ENCODE peak calls at places on chromosomes 12 and 14, in five cellular contexts. One of them, this sample, is unnamed.

GRCh38 chr12:34396861-34397590 is 374.7 kb downstream of the ALG10 start:
- DNase-seq in right lobe of liver: peak
- DNase-seq in sigmoid colon: peak
- DNase-seq in adrenal gland: peak
- DNase-seq in A549: no peak
- DNase-seq in this sample: peak

GRCh38 chr12:27297576-27297975 is 35.1 kb upstream of the BMAL2 start:
- DNase-seq in A549: no peak
- DNase-seq in right lobe of liver: no peak
- DNase-seq in sigmoid colon: no peak
- DNase-seq in adrenal gland: no peak
- DNase-seq in this sample: no peak

GRCh38 chr12:13100882-13101769 is 2.3 kb downstream of the GSG1 start:
- DNase-seq in sigmoid colon: peak
- DNase-seq in right lobe of liver: peak
- DNase-seq in adrenal gland: peak
- DNase-seq in A549: peak
- DNase-seq in this sample: peak

GRCh38 chr14:77158175-77158908 is 16.8 kb upstream of the ZDHHC22 start:
- DNase-seq in A549: no peak
- DNase-seq in sigmoid colon: peak
- DNase-seq in adrenal gland: peak
- DNase-seq in right lobe of liver: no peak
- DNase-seq in this sample: peak

GRCh38 chr12:107541001-107541400 is 144.6 kb upstream of the PWP1 start:
- DNase-seq in A549: no peak
- DNase-seq in adrenal gland: no peak
- DNase-seq in right lobe of liver: no peak
- DNase-seq in sigmoid colon: no peak
- DNase-seq in this sample: no peak

GRCh38 chr12:75790219-75790618 is 241.4 kb downstream of the PHLDA1 start:
- DNase-seq in adrenal gland: no peak
- DNase-seq in A549: no peak
- DNase-seq in sigmoid colon: no peak
- DNase-seq in right lobe of liver: no peak
- DNase-seq in this sample: no peak

GRCh38 chr12:72390146-72390545 is 118.0 kb downstream of the TRHDE start:
- DNase-seq in A549: no peak
- DNase-seq in adrenal gland: no peak
- DNase-seq in right lobe of liver: no peak
- DNase-seq in sigmoid colon: no peak
- DNase-seq in this sample: no peak

GRCh38 chr12:109625131-109625559 is 51.6 kb downstream of the MVK start:
- DNase-seq in A549: peak
- DNase-seq in sigmoid colon: no peak
- DNase-seq in adrenal gland: peak
- DNase-seq in right lobe of liver: no peak
- DNase-seq in this sample: peak

GRCh38 chr12:90611891-90612290 is 343.1 kb downstream of the CCER1 start:
- DNase-seq in right lobe of liver: no peak
- DNase-seq in sigmoid colon: no peak
- DNase-seq in A549: no peak
- DNase-seq in adrenal gland: no peak
- DNase-seq in this sample: no peak

GRCh38 chr14:50357124-50357523 is 39.6 kb downstream of the CDKL1 start:
- DNase-seq in sigmoid colon: no peak
- DNase-seq in right lobe of liver: no peak
- DNase-seq in A549: no peak
- DNase-seq in adrenal gland: no peak
- DNase-seq in this sample: no peak

GRCh38 chr12:115920395-115921183 is 356.9 kb downstream of the MED13L start:
- DNase-seq in adrenal gland: no peak
- DNase-seq in A549: no peak
- DNase-seq in right lobe of liver: no peak
- DNase-seq in sigmoid colon: no peak
- DNase-seq in this sample: no peak

GRCh38 chr14:103711516-103712431 is 3.5 kb downstream of the XRCC3 start:
- DNase-seq in sigmoid colon: peak
- DNase-seq in A549: no peak
- DNase-seq in adrenal gland: no peak
- DNase-seq in right lobe of liver: no peak
- DNase-seq in this sample: peak

GRCh38 chr12:122687091-122687490 is 16.1 kb downstream of the HCAR2 start:
- DNase-seq in A549: no peak
- DNase-seq in right lobe of liver: no peak
- DNase-seq in sigmoid colon: no peak
- DNase-seq in adrenal gland: no peak
- DNase-seq in this sample: no peak

GRCh38 chr14:20723458-20723857 is 22.2 kb upstream of the EDDM3A start:
- DNase-seq in A549: no peak
- DNase-seq in right lobe of liver: no peak
- DNase-seq in adrenal gland: no peak
- DNase-seq in sigmoid colon: no peak
- DNase-seq in this sample: no peak

GRCh38 chr14:57837267-57837666 is 28.6 kb downstream of the SLC35F4 start:
- DNase-seq in A549: no peak
- DNase-seq in right lobe of liver: no peak
- DNase-seq in adrenal gland: no peak
- DNase-seq in sigmoid colon: no peak
- DNase-seq in this sample: no peak

GRCh38 chr12:52798671-52799497 is 3.0 kb upstream of the KRT3 start:
- DNase-seq in A549: peak
- DNase-seq in right lobe of liver: no peak
- DNase-seq in adrenal gland: no peak
- DNase-seq in sigmoid colon: no peak
- DNase-seq in this sample: no peak

GRCh38 chr12:46470039-46470627 is 97.6 kb upstream of the SLC38A2 start:
- DNase-seq in sigmoid colon: no peak
- DNase-seq in right lobe of liver: no peak
- DNase-seq in A549: no peak
- DNase-seq in adrenal gland: no peak
- DNase-seq in this sample: no peak

GRCh38 chr14:68190032-68190431 is 370.5 kb downstream of the RAD51B start:
- DNase-seq in A549: no peak
- DNase-seq in sigmoid colon: no peak
- DNase-seq in adrenal gland: no peak
- DNase-seq in right lobe of liver: no peak
- DNase-seq in this sample: no peak

GRCh38 chr14:67567654-67568053 is 32.4 kb downstream of the PIGH start:
- DNase-seq in adrenal gland: peak
- DNase-seq in sigmoid colon: peak
- DNase-seq in A549: no peak
- DNase-seq in right lobe of liver: no peak
- DNase-seq in this sample: no peak

GRCh38 chr14:70646705-70647104 is 5.0 kb downstream of the TTC9 start:
- DNase-seq in right lobe of liver: no peak
- DNase-seq in sigmoid colon: no peak
- DNase-seq in A549: no peak
- DNase-seq in adrenal gland: no peak
- DNase-seq in this sample: no peak

GRCh38 chr14:60188696-60189095 is 23.5 kb upstream of the DHRS7 start:
- DNase-seq in right lobe of liver: no peak
- DNase-seq in A549: no peak
- DNase-seq in adrenal gland: no peak
- DNase-seq in sigmoid colon: no peak
- DNase-seq in this sample: no peak

GRCh38 chr12:79934309-79935020 is 432 bp downstream of the PPP1R12A start:
- DNase-seq in adrenal gland: no peak
- DNase-seq in A549: peak
- DNase-seq in right lobe of liver: peak
- DNase-seq in sigmoid colon: peak
- DNase-seq in this sample: peak

GRCh38 chr14:62947291-62947690 is 98.0 kb downstream of the KCNH5 start:
- DNase-seq in A549: no peak
- DNase-seq in adrenal gland: no peak
- DNase-seq in right lobe of liver: no peak
- DNase-seq in sigmoid colon: no peak
- DNase-seq in this sample: no peak

GRCh38 chr14:64082837-64083236 is 211.3 kb downstream of the ESR2 start:
- DNase-seq in sigmoid colon: no peak
- DNase-seq in A549: no peak
- DNase-seq in adrenal gland: no peak
- DNase-seq in right lobe of liver: no peak
- DNase-seq in this sample: no peak

GRCh38 chr14:50260511-50260910 is 29.1 kb upstream of the SOS2 start:
- DNase-seq in right lobe of liver: no peak
- DNase-seq in sigmoid colon: no peak
- DNase-seq in A549: no peak
- DNase-seq in adrenal gland: no peak
- DNase-seq in this sample: no peak

GRCh38 chr14:101249676-101250036 is 311.6 kb upstream of the DIO3 start:
- DNase-seq in sigmoid colon: no peak
- DNase-seq in A549: no peak
- DNase-seq in adrenal gland: no peak
- DNase-seq in right lobe of liver: no peak
- DNase-seq in this sample: peak

GRCh38 chr14:101248056-101248725 is 313.1 kb upstream of the DIO3 start:
- DNase-seq in sigmoid colon: no peak
- DNase-seq in right lobe of liver: no peak
- DNase-seq in A549: no peak
- DNase-seq in adrenal gland: no peak
- DNase-seq in this sample: peak

GRCh38 chr14:101250336-101250947 is 310.9 kb upstream of the DIO3 start:
- DNase-seq in A549: no peak
- DNase-seq in sigmoid colon: no peak
- DNase-seq in adrenal gland: no peak
- DNase-seq in right lobe of liver: no peak
- DNase-seq in this sample: peak

GRCh38 chr14:101248840-101249675 is 312.2 kb upstream of the DIO3 start:
- DNase-seq in right lobe of liver: no peak
- DNase-seq in A549: no peak
- DNase-seq in adrenal gland: no peak
- DNase-seq in sigmoid colon: no peak
- DNase-seq in this sample: no peak

GRCh38 chr14:101246894-101247853 is 314.1 kb upstream of the DIO3 start:
- DNase-seq in A549: no peak
- DNase-seq in right lobe of liver: no peak
- DNase-seq in adrenal gland: peak
- DNase-seq in sigmoid colon: no peak
- DNase-seq in this sample: peak
- TF ChIP-seq POLR2A in A549: no peak
- TF ChIP-seq POLR2A in right lobe of liver: no peak
- TF ChIP-seq POLR2A in adrenal gland: no peak
- TF ChIP-seq POLR2A in sigmoid colon: no peak
- TF ChIP-seq POLR2A in this sample: no peak

DNA sequence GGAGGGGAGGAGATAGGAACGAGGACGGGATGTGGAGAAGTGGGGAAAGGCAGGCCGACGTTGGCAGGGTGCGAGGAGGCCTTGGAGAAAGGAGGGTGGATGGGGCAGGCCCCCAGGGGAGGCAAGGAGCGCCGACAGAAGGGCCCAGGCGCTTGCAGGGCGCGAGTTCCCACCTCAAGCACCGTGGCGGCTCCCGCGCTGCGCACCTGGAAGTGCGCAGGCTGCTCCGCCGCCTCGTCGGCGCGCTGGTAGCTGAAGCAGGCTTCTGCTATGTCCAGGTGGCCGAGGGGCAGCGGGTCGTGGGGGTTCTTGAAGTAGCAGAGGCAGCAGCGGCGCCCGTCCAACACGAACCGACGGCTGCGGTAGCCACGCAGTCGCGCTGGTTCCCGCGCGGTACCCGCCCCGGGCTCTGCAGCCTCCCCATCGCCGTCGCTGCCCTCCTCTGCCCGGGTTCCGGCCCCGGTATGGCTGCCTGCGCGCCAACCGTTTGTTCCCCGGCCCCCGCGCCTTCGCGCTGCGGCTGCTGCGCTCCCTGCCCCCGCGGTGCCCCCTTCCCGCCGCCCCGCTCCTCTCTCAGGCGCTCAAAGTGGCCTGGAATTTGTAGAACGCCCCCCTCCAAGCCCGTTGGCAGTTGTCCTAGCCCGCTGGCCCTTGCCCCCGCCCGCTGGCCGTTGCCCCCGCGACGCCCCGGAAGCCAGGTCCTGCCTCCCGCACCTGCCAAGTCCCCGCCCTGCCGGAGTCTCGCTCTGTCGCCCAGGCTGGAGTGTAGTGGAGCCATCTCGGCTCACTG is 1.1 kb upstream of the ACTR6 start:
- DNase-seq in adrenal gland: peak
- DNase-seq in sigmoid colon: peak
- DNase-seq in right lobe of liver: peak
- DNase-seq in A549: peak
- DNase-seq in this sample: peak
- TF ChIP-seq POLR2A in adrenal gland: no peak
- TF ChIP-seq POLR2A in sigmoid colon: no peak
- TF ChIP-seq POLR2A in right lobe of liver: no peak
- TF ChIP-seq POLR2A in A549: no peak
- TF ChIP-seq POLR2A in this sample: no peak

GRCh38 chr12:1795785-1796514 is 24.4 kb upstream of the LRTM2 start:
- DNase-seq in A549: peak
- DNase-seq in right lobe of liver: peak
- DNase-seq in sigmoid colon: peak
- DNase-seq in adrenal gland: peak
- DNase-seq in this sample: peak

GRCh38 chr12:1797991-1798733 is 22.2 kb upstream of the LRTM2 start:
- DNase-seq in sigmoid colon: peak
- DNase-seq in right lobe of liver: no peak
- DNase-seq in A549: no peak
- DNase-seq in adrenal gland: peak
- DNase-seq in this sample: peak

GRCh38 chr12:1798734-1799067 is 21.7 kb upstream of the LRTM2 start:
- DNase-seq in right lobe of liver: no peak
- DNase-seq in A549: no peak
- DNase-seq in adrenal gland: peak
- DNase-seq in sigmoid colon: no peak
- DNase-seq in this sample: no peak

GRCh38 chr12:1796515-1797010 is 23.8 kb upstream of the LRTM2 start:
- DNase-seq in A549: no peak
- DNase-seq in right lobe of liver: no peak
- DNase-seq in adrenal gland: peak
- DNase-seq in sigmoid colon: no peak
- DNase-seq in this sample: peak

GRCh38 chr12:1797011-1797901 is 23.1 kb upstream of the LRTM2 start:
- DNase-seq in A549: no peak
- DNase-seq in sigmoid colon: peak
- DNase-seq in right lobe of liver: peak
- DNase-seq in adrenal gland: peak
- DNase-seq in this sample: peak
- TF ChIP-seq POLR2A in A549: no peak
- TF ChIP-seq POLR2A in sigmoid colon: peak
- TF ChIP-seq POLR2A in right lobe of liver: peak
- TF ChIP-seq POLR2A in adrenal gland: no peak
- TF ChIP-seq POLR2A in this sample: peak

GRCh38 chr12:25960176-25960575 is 1.7 kb downstream of the RASSF8 start:
- DNase-seq in sigmoid colon: peak
- DNase-seq in adrenal gland: peak
- DNase-seq in A549: peak
- DNase-seq in right lobe of liver: no peak
- DNase-seq in this sample: peak

GRCh38 chr12:25958254-25959068 is at the start of gene RASSF8:
- DNase-seq in adrenal gland: peak
- DNase-seq in A549: peak
- DNase-seq in sigmoid colon: peak
- DNase-seq in right lobe of liver: peak
- DNase-seq in this sample: peak

GRCh38 chr12:25960926-25961325 is 2.4 kb downstream of the RASSF8 start:
- DNase-seq in right lobe of liver: no peak
- DNase-seq in adrenal gland: no peak
- DNase-seq in sigmoid colon: no peak
- DNase-seq in A549: no peak
- DNase-seq in this sample: no peak

GRCh38 chr12:25957898-25958253 is 606 bp upstream of the RASSF8 start:
- DNase-seq in right lobe of liver: no peak
- DNase-seq in sigmoid colon: no peak
- DNase-seq in adrenal gland: no peak
- DNase-seq in A549: peak
- DNase-seq in this sample: no peak

GRCh38 chr12:25959069-25959961 is 833 bp downstream of the RASSF8 start:
- DNase-seq in A549: peak
- DNase-seq in sigmoid colon: peak
- DNase-seq in adrenal gland: peak
- DNase-seq in right lobe of liver: peak
- DNase-seq in this sample: peak
- TF ChIP-seq POLR2A in A549: no peak
- TF ChIP-seq POLR2A in sigmoid colon: no peak
- TF ChIP-seq POLR2A in adrenal gland: peak
- TF ChIP-seq POLR2A in right lobe of liver: no peak
- TF ChIP-seq POLR2A in this sample: no peak